ENCODE peak calls at places on chromosomes 12 and 14, in nine cellular contexts. I is HepG2, T is transverse colon, P is GM12878, W is sigmoid colon, Q is prostate gland, S is esophagus muscularis mucosa, G is breast epithelium, C is endothelial cell of umbilical vein. U is an unnamed sample.

GRCh38 chr12:95117178-95117599 is 43.8 kb upstream of the NR2C1 start:
- DNase-seq in I (peak), Q (peak), P (peak), G (no peak), S (no peak), C (peak), T (peak), W (peak), U (peak)

GRCh38 chr14:71290960-71291466 is 383.8 kb downstream of the PCNX1 start:
- DNase-seq in C (peak), W (no peak), S (no peak), G (no peak), Q (no peak), T (peak), I (peak), P (peak), U (no peak)

GRCh38 chr14:101927859-101928258 is 36.5 kb upstream of the DYNC1H1 start:
- DNase-seq in P (no peak), I (no peak), W (peak), T (peak), G (no peak), Q (no peak), C (no peak), S (peak), U (no peak)

GRCh38 chr14:91311284-91311662 is 66.8 kb upstream of the GPR68 start:
- DNase-seq in I (no peak), Q (no peak), P (no peak), C (no peak), S (no peak), G (no peak), W (no peak), T (peak), U (no peak)

GRCh38 chr12:21453312-21453852 is 15.9 kb downstream of the PYROXD1 start:
- DNase-seq in S (no peak), G (no peak), C (no peak), W (no peak), Q (no peak), P (peak), I (no peak), T (no peak), U (no peak)

GRCh38 chr12:14384783-14385638 is 19.5 kb downstream of the ATF7IP start:
- DNase-seq in P (peak), W (peak), G (no peak), Q (peak), C (peak), I (peak), T (peak), S (no peak), U (peak)

GRCh38 chr14:88380405-88380804 is 5.1 kb upstream of the SPATA7 start:
- DNase-seq in S (no peak), I (no peak), C (no peak), G (no peak), T (no peak), Q (no peak), W (no peak), P (no peak), U (no peak)

GRCh38 chr14:24673534-24674203 is 39.7 kb upstream of the GZMB start:
- DNase-seq in W (no peak), I (no peak), T (peak), C (no peak), P (peak), Q (no peak), G (no peak), S (no peak), U (no peak)

GRCh38 chr12:127888948-127889347 is 378.0 kb upstream of the TMEM132C start:
- DNase-seq in S (no peak), C (no peak), P (no peak), Q (no peak), I (no peak), G (no peak), W (no peak), T (no peak), U (no peak)

GRCh38 chr14:44448816-44449411 is 58.2 kb downstream of the FSCB start:
- DNase-seq in S (no peak), W (no peak), T (no peak), G (no peak), C (no peak), Q (no peak), P (no peak), I (peak), U (no peak)

GRCh38 chr12:105555556-105555973 is 225.1 kb downstream of the C12orf75 start:
- DNase-seq in G (no peak), C (peak), Q (no peak), P (no peak), T (no peak), I (peak), W (no peak), S (no peak), U (no peak)

GRCh38 chr14:75141967-75142366 is 15.1 kb upstream of the NEK9 start:
- DNase-seq in Q (no peak), W (no peak), I (peak), C (peak), S (no peak), G (no peak), P (no peak), T (no peak), U (no peak)

GRCh38 chr14:81221579-81222102 is 882 bp upstream of the GTF2A1 start:
- DNase-seq in C (no peak), G (no peak), P (no peak), I (no peak), S (no peak), W (peak), Q (peak), T (no peak), U (no peak)

GRCh38 chr12:100959481-100959880 is 164.9 kb downstream of the ANO4 start:
- DNase-seq in S (no peak), I (no peak), G (no peak), W (no peak), C (peak), Q (no peak), P (no peak), T (no peak), U (no peak)

GRCh38 chr12:16393126-16393525 is 45.7 kb downstream of the MGST1 start:
- DNase-seq in P (no peak), Q (no peak), G (no peak), S (no peak), T (no peak), I (no peak), W (no peak), C (no peak), U (no peak)

GRCh38 chr12:50505386-50505827 is 622 bp downstream of the DIP2B start:
- DNase-seq in C (peak), W (peak), T (peak), Q (peak), G (no peak), S (no peak), I (no peak), P (no peak), U (no peak)

GRCh38 chr12:31220633-31221565 is 105.1 kb downstream of the SINHCAF start:
- DNase-seq in Q (no peak), G (no peak), C (no peak), W (no peak), T (no peak), S (peak), I (no peak), P (no peak), U (no peak)
- TF ChIP-seq POLR2AphosphoS5 in Q (no peak), G (no peak), C (no peak), W (no peak), T (no peak), S (no peak), I (no peak), P (no peak), U (no peak)

GRCh38 chr12:57088442-57089258 is at the start of gene NAB2:
- DNase-seq in S (peak), Q (peak), W (peak), G (peak), I (peak), C (peak), P (peak), T (peak), U (peak)
- TF ChIP-seq POLR2AphosphoS5 in S (peak), Q (peak), W (peak), G (peak), I (peak), C (peak), P (peak), T (peak), U (peak)

DNA sequence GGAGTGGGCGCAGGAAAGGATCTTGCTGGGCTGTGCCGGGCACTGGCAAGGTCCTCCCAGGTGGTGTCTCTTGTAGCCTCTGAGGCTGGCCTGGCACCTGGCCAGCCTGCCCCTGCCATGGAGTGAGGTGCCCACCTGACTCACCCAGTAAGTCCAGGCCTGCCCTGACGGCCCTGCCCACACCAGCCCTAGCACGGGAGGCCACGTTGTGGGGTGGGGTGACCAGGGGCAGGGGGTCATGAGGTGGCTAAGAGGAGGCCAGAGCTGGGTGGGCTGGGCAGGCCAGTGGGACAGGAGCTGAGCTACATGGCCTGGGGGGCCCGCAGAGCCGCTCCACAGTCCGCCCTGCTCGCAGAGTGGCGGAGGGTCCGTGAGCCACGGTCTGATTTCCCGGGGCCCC is 45.4 kb downstream of the KIF26A start:
- DNase-seq in W (no peak), I (no peak), P (no peak), C (no peak), G (no peak), S (no peak), Q (no peak), T (no peak), U (no peak)
- TF ChIP-seq POLR2AphosphoS5 in W (no peak), I (no peak), P (no peak), C (no peak), G (no peak), S (no peak), Q (no peak), T (no peak), U (no peak)

GRCh38 chr12:53564276-53564675 is 57.0 kb upstream of the NPFF start:
- DNase-seq in G (no peak), T (no peak), S (no peak), Q (no peak), C (no peak), I (no peak), P (no peak), W (no peak), U (no peak)

GRCh38 chr12:53563452-53563851 is 56.2 kb upstream of the NPFF start:
- DNase-seq in G (no peak), T (no peak), S (no peak), I (no peak), P (no peak), W (no peak), C (no peak), Q (no peak), U (no peak)

GRCh38 chr12:53561590-53561953 is 54.3 kb upstream of the NPFF start:
- DNase-seq in W (no peak), P (no peak), T (no peak), S (no peak), C (peak), G (no peak), Q (no peak), I (peak), U (no peak)

GRCh38 chr12:53567961-53568360 is 58.2 kb downstream of the ATF7 start:
- DNase-seq in P (no peak), T (no peak), I (no peak), S (no peak), C (no peak), Q (no peak), W (no peak), G (no peak), U (no peak)

DNA sequence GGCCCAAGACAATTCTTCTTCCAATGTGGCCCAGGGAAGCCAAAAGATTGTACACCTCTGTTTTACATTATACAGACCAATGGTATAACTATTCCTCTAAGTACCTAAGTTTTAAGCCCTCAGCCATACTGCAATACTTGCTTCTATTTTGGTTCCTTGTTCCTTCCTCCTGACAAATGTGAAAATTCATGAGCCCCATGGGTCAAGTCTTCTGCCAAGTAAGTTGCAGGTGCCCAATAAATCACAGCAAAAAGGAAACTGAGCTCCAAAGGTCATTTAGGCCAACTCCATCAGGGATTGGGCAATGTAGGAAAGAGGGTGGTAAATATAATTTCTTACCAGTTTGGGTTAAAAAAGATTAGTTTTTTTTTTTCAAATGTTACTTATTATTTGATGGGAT is 57.7 kb upstream of the NPFF start:
- DNase-seq in Q (no peak), I (no peak), T (no peak), C (peak), W (no peak), P (no peak), S (no peak), G (no peak), U (no peak)
- TF ChIP-seq POLR2AphosphoS5 in Q (peak), I (no peak), T (peak), C (no peak), W (peak), P (no peak), S (peak), G (no peak), U (no peak)

GRCh38 chr14:94517248-94517640 is 8.0 kb upstream of the SERPINA12 start:
- DNase-seq in I (no peak), T (no peak), W (no peak), P (no peak), G (no peak), C (no peak), Q (no peak), S (no peak), U (no peak)
- TF ChIP-seq POLR2AphosphoS5 in I (no peak), T (no peak), W (no peak), P (no peak), G (no peak), C (no peak), Q (no peak), S (no peak), U (no peak)